ENCODE peak calls at places on chromosome 5, in six cellular contexts. R, E, V, P, I and Q are unnamed samples.

GRCh38 chr5:124395287-124395686 is 351.2 kb downstream of the ZNF608 start:
- DNase-seq in R (no peak), E (no peak), V (no peak), P (no peak), I (no peak), Q (no peak)

GRCh38 chr5:91419136-91419535 is 36.0 kb upstream of the ARRDC3 start:
- DNase-seq in R (no peak), E (no peak), V (no peak), P (no peak), I (no peak), Q (no peak)

GRCh38 chr5:525916-526315 is 1.7 kb upstream of the SLC9A3 start:
- DNase-seq in R (no peak), E (no peak), V (no peak), P (no peak), I (no peak), Q (no peak)

GRCh38 chr5:32810812-32811211 is 99.7 kb downstream of the NPR3 start:
- DNase-seq in R (no peak), E (no peak), V (no peak), P (no peak), I (no peak), Q (no peak)

GRCh38 chr5:174396541-174396940 is 327.8 kb upstream of the MSX2 start:
- DNase-seq in R (no peak), E (no peak), V (no peak), P (no peak), I (no peak), Q (no peak)

GRCh38 chr5:141517902-141518610 is 29.2 kb downstream of the PCDHGC5 start:
- DNase-seq in R (no peak), E (no peak), V (no peak), P (no peak), I (no peak), Q (no peak)

GRCh38 chr5:93990504-93991085 is 249.2 kb upstream of the POU5F2 start:
- DNase-seq in R (no peak), E (no peak), V (no peak), P (no peak), I (no peak), Q (no peak)

GRCh38 chr5:1505506-1506241 is 18.1 kb downstream of the LPCAT1 start:
- DNase-seq in R (no peak), E (no peak), V (no peak), P (no peak), I (no peak), Q (no peak)

GRCh38 chr5:181054138-181054537 is 14.1 kb downstream of the BTNL9 start:
- DNase-seq in R (no peak), E (no peak), V (no peak), P (no peak), I (no peak), Q (no peak)

GRCh38 chr5:158840193-158840592 is 259.5 kb downstream of the EBF1 start:
- DNase-seq in R (no peak), E (no peak), V (no peak), P (no peak), I (no peak), Q (no peak)

GRCh38 chr5:179885491-179886090 is 22.1 kb downstream of the TBC1D9B start:
- DNase-seq in R (no peak), E (no peak), V (no peak), P (no peak), I (no peak), Q (no peak)

GRCh38 chr5:142798099-142798768 is 28.1 kb downstream of the ARHGAP26 start:
- DNase-seq in R (no peak), E (no peak), V (no peak), P (no peak), I (no peak), Q (no peak)

GRCh38 chr5:140240987-140241706 is 61.8 kb downstream of the PFDN1 start:
- DNase-seq in R (peak), E (peak), V (no peak), P (peak), I (peak), Q (peak)

GRCh38 chr5:151218177-151218576 is 5.7 kb downstream of the CCDC69 start:
- DNase-seq in R (no peak), E (no peak), V (no peak), P (no peak), I (no peak), Q (no peak)

GRCh38 chr5:149371296-149371962 is 7.7 kb downstream of the IL17B start:
- DNase-seq in R (peak), E (peak), V (peak), P (peak), I (peak), Q (peak)

GRCh38 chr5:96537386-96537785 is 104.3 kb upstream of the PCSK1 start:
- DNase-seq in R (peak), E (no peak), V (no peak), P (no peak), I (no peak), Q (no peak)

GRCh38 chr5:180975338-180975737 is 13.3 kb upstream of the BTNL3 start:
- DNase-seq in R (no peak), E (no peak), V (no peak), P (no peak), I (no peak), Q (no peak)

GRCh38 chr5:36728697-36729543 is 122.5 kb downstream of the SLC1A3 start:
- DNase-seq in R (peak), E (peak), V (no peak), P (no peak), I (peak), Q (no peak)

GRCh38 chr5:14250778-14251711 is 107.9 kb downstream of the TRIO start:
- DNase-seq in R (no peak), E (no peak), V (no peak), P (no peak), I (no peak), Q (no peak)

GRCh38 chr5:116971131-116971530 is 396.5 kb upstream of the SEMA6A start:
- DNase-seq in R (no peak), E (no peak), V (no peak), P (no peak), I (no peak), Q (no peak)

GRCh38 chr5:746258-746761 is 38.2 kb downstream of the ZDHHC11B start:
- DNase-seq in R (no peak), E (no peak), V (no peak), P (peak), I (no peak), Q (peak)

GRCh38 chr5:58459276-58459859 is 518 bp downstream of the PLK2 start:
- DNase-seq in R (no peak), E (no peak), V (peak), P (peak), I (peak), Q (peak)